ENCODE peak calls at places on chromosomes 5 and 9, in four cellular contexts. Y is NCI-H69, I is epithelial cell of proximal tubule, A is GM20000. K is an unnamed sample.

GRCh38 chr5:170483701-170484458 is 19.9 kb upstream of the KCNIP1 start:
- DNase-seq in Y (peak), I (no peak), A (no peak), K (no peak)

GRCh38 chr9:19550009-19550408 is 141.2 kb downstream of the ACER2 start:
- DNase-seq in Y (peak), I (no peak), A (no peak), K (no peak)

GRCh38 chr9:88747768-88748167 is 212.8 kb downstream of the NXNL2 start:
- DNase-seq in Y (no peak), I (no peak), A (no peak), K (no peak)

GRCh38 chr5:73945505-73945904 is 319.5 kb downstream of the ARHGEF28 start:
- DNase-seq in Y (peak), I (no peak), A (no peak), K (no peak)

GRCh38 chr5:32259033-32259432 is 53.7 kb downstream of the MTMR12 start:
- DNase-seq in Y (peak), I (no peak), A (no peak), K (no peak)

GRCh38 chr5:66987949-66988838 is 208.4 kb downstream of the CD180 start:
- DNase-seq in Y (peak), I (no peak), A (peak), K (no peak)

GRCh38 chr5:41788800-41789395 is 81.3 kb downstream of the OXCT1 start:
- DNase-seq in Y (peak), I (no peak), A (no peak), K (no peak)

GRCh38 chr9:79013715-79014610 is 557.8 kb upstream of the TLE4 start:
- DNase-seq in Y (peak), I (no peak), A (no peak), K (no peak)